ENCODE peak calls at places on chromosomes 11 and 22, in nine cellular contexts. G, J, W, C, N, V, S, A and L are unnamed samples.

GRCh38 chr11:46249103-46249942 is 28.1 kb upstream of the CREB3L1 start:
- DNase-seq in G (no peak), J (no peak), W (no peak), C (no peak), N (peak; percentile 33), V (no peak), S (no peak), A (no peak), L (no peak)

GRCh38 chr22:41092847-41093371 is 517 bp downstream of the EP300 start:
- DNase-seq in G (peak; percentile 34), J (peak; percentile 41), W (no peak), C (peak; percentile 53), N (peak; percentile 37), V (peak; percentile 37), S (peak; percentile 53), A (peak; percentile 46), L (peak; percentile 44)

GRCh38 chr11:74005721-74006517 is 3.0 kb downstream of the UCP3 start:
- DNase-seq in G (no peak), J (no peak), W (no peak), C (no peak), N (no peak), V (no peak), S (no peak), A (no peak), L (no peak)

GRCh38 chr11:134538793-134539192 is 126.8 kb upstream of the B3GAT1 start:
- DNase-seq in G (no peak), J (no peak), W (no peak), C (no peak), N (no peak), V (no peak), S (no peak), A (no peak), L (no peak)

GRCh38 chr11:79228417-79228755 is 212.4 kb downstream of the TENM4 start:
- DNase-seq in G (no peak), J (no peak), W (no peak), C (no peak), N (no peak), V (no peak), S (no peak), A (no peak), L (no peak)

GRCh38 chr11:72793081-72793451 is 781 bp downstream of the STARD10 start:
- DNase-seq in G (no peak), J (no peak), W (no peak), C (no peak), N (no peak), V (no peak), S (no peak), A (no peak), L (no peak)

GRCh38 chr22:46036558-46037408 is 59.8 kb upstream of the WNT7B start:
- DNase-seq in G (peak; percentile 73), J (peak; percentile 63), W (peak; percentile 67), C (peak; percentile 71), N (no peak), V (peak; percentile 63), S (no peak), A (peak; percentile 79), L (peak; percentile 56)

GRCh38 chr22:42596376-42596775 is 18.3 kb downstream of the POLDIP3 start:
- DNase-seq in G (no peak), J (no peak), W (no peak), C (no peak), N (no peak), V (no peak), S (no peak), A (no peak), L (no peak)

GRCh38 chr22:33806191-33806590 is 114.1 kb downstream of the LARGE1 start:
- DNase-seq in G (no peak), J (peak; percentile 61), W (no peak), C (no peak), N (no peak), V (no peak), S (no peak), A (no peak), L (no peak)

GRCh38 chr11:79249341-79249993 is 191.4 kb downstream of the TENM4 start:
- DNase-seq in G (no peak), J (no peak), W (no peak), C (no peak), N (peak; percentile 24), V (no peak), S (no peak), A (no peak), L (no peak)